ENCODE peak calls at places on chromosomes 1 and 21, in four cellular contexts. N, I, Y and A are unnamed samples.

GRCh38 chr1:231748744-231749143 is 122.2 kb downstream of the DISC1 start:
- DNase-seq in N (peak), I (no peak), Y (no peak), A (peak)

GRCh38 chr1:63454269-63454668 is 68.8 kb downstream of the ITGB3BP start:
- DNase-seq in Y (no peak), I (peak), N (peak), A (peak)

GRCh38 chr1:173453982-173454381 is 23.2 kb upstream of the PRDX6 start:
- DNase-seq in Y (no peak), I (no peak), N (peak), A (no peak)

GRCh38 chr1:218527737-218528136 is 182.6 kb downstream of the TGFB2 start:
- DNase-seq in N (peak), I (no peak), Y (no peak), A (no peak)

GRCh38 chr1:153293480-153293775 is 19.3 kb downstream of the PGLYRP3 start:
- DNase-seq in I (no peak), Y (no peak), N (no peak), A (no peak)

GRCh38 chr1:154870117-154870571 is at the start of gene KCNN3:
- DNase-seq in Y (peak), N (peak), I (peak), A (peak)

GRCh38 chr1:173420330-173420806 is 56.8 kb upstream of the PRDX6 start:
- DNase-seq in N (peak), Y (peak), I (peak), A (peak)

GRCh38 chr1:24929876-24930702 is at the start of gene RUNX3:
- DNase-seq in Y (peak), I (peak), N (peak), A (peak)

GRCh38 chr1:12407050-12407961 is 177.5 kb downstream of the VPS13D start:
- DNase-seq in Y (peak), I (peak), N (peak), A (peak)

GRCh38 chr1:29584816-29585600 is 348.7 kb downstream of the PTPRU start:
- DNase-seq in I (no peak), Y (no peak), N (no peak), A (no peak)

DNA sequence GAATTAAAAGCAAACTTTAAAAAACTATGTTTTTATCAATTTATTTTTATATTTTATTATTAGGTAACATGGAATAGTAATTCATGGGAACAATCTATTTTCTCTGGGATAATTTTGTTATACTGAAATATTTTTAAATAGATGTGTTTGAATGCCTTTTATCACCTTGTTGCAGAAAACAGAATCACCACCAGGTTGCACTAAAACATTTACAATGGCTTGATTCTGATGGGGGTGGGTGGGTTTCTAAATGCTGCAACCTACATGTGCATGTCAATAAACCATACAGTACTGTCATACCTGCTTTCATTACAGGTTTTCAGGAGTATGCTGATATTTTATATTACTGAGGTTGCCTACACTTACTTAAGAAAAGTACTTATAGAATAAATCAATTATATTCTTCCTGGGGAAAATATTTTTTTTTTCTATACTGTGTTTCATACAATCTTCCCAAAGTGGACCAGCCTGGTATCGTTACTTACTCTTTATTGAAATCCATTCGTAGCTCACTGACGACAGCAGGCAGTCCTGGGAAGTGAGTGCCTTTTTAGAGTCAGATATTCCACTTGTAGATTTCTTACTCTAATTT is 132.8 kb downstream of the PTPRC start:
- DNase-seq in I (peak), Y (peak), N (peak), A (peak)
- TF ChIP-seq EZH2phosphoT487 in I (no peak), Y (no peak), N (no peak), A (no peak)

DNA sequence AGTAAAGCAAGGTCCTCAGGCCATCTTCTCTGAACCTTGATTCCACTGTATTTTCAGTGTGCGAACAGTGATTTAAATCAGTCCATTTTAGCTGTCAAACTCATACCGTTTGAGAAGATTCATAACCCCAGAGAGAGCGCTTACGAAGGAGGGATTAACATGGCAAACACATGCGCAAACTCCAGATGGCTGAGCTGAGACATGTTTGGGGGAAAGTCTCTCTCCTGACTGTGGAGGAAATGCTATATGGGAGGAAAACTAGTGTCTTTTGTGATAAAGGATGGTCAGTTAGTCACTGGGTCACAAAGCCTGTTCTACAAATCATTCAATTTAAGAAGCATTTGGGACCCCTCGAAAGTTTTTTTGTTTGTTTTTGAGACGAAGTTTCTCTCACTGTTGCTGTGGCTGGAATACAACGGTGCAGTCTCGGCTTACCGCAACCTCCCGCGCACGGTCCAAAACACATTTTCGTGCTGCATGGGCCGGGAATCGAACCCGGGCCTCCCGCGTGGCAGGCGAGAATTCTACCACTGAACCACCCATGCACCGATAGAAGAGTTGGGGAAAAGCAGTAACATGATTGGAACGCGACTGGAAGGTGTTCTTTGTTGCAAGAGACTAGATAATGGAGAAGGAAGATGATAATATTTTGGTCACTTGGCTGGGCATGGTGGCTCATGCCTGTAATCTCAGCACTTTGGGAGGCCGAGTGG is 58.4 kb upstream of the CXADR start:
- DNase-seq in N (peak), Y (peak), I (peak), A (peak)
- H3K4me2 ChIP-seq in N (peak), Y (peak), I (peak), A (peak)

GRCh38 chr1:48608882-48609281 is 136.9 kb upstream of the SPATA6 start:
- DNase-seq in I (no peak), Y (no peak), N (no peak), A (no peak)
- TF ChIP-seq EZH2phosphoT487 in I (no peak), Y (no peak), N (no peak), A (no peak)

DNA sequence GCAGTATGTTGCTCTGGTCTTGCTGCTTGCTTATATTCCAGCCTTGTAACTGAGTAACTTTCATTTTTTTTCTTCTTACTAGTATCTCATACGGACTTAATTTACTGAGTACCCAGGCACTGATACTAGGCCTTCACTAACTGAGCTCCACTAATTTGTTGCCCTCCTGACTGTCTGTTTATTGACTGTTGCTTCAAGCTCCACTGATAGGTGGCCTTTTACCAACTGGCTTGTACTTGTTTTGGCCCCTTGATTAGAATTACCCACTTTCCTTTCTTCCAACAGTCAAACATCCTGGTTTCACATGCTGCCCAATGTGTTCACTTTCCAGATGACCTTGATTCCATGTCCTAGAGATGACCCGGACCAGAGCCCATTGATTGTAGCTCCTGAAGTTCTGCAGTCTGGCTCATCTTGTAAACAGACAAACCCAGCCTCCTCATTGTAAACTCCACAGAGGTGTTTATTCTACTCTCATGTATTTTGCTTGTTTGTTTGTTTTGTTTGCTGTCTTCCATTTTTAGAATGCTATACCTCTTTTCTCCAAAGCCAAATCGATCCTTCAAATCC is 27.7 kb downstream of the RGS1 start:
- DNase-seq in I (no peak), Y (no peak), N (no peak), A (no peak)
- H3K4me2 ChIP-seq in I (no peak), Y (no peak), N (no peak), A (no peak)

GRCh38 chr1:206676499-206676898 is 8.2 kb upstream of the MAPKAPK2 start:
- DNase-seq in I (no peak), N (no peak), Y (no peak), A (no peak)

GRCh38 chr1:206674236-206674635 is 10.5 kb upstream of the MAPKAPK2 start:
- DNase-seq in I (no peak), Y (no peak), N (no peak), A (no peak)

GRCh38 chr1:206672844-206673758 is 11.6 kb upstream of the MAPKAPK2 start:
- DNase-seq in I (no peak), N (no peak), Y (no peak), A (no peak)

GRCh38 chr1:206672011-206672688 is 12.6 kb upstream of the MAPKAPK2 start:
- DNase-seq in N (no peak), Y (no peak), I (no peak), A (peak)

DNA sequence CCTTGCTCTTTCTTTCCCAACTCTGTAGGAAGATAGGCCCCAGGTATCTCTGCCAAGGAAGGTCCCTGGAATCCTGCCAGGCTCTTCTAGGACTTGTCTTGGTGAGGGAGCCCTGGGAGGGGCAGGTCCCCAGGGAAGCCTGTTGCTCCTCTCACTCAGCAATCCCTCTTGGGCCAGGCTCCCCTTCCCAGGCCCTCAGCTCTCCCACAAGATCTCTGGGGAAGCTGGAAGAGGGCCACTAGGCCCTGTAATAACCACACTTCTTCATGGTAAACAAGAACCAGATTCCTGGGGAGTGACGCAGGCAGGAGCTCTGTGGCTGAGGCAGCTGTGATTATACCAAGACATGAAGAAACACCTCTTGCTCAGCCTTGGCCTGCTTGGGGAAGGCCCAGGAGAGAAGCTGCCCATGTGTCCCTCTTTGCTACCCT is 9.9 kb upstream of the MAPKAPK2 start:
- DNase-seq in Y (no peak), N (peak), I (no peak), A (peak)
- TF ChIP-seq EZH2phosphoT487 in Y (no peak), N (no peak), I (no peak), A (no peak)

DNA sequence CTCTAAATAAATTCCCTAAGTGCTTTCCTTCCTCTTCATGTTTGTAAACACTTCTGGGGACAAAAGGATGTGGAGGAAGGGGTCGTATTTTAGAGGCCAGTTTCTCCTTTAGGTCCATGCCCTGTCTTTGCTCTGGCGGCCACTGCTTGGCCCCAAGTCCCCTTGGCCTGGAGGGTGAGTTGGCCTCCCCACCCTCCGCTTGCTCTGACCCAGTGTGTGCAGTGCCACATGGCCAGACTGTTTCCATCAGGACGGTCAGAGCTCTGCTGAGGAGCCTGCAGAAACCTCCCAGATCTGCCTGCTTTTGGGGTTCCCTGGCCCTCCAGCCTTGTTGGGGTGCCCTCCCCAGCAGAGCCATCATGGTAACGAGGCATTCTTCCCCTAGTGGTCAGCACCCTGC is 127.8 kb downstream of the CAMTA1 start:
- DNase-seq in Y (no peak), I (no peak), N (no peak), A (no peak)
- H3K4me2 ChIP-seq in Y (no peak), I (no peak), N (no peak), A (no peak)

GRCh38 chr1:101943237-101943636 is 53.5 kb downstream of the OLFM3 start:
- DNase-seq in I (no peak), Y (no peak), N (no peak), A (no peak)

DNA sequence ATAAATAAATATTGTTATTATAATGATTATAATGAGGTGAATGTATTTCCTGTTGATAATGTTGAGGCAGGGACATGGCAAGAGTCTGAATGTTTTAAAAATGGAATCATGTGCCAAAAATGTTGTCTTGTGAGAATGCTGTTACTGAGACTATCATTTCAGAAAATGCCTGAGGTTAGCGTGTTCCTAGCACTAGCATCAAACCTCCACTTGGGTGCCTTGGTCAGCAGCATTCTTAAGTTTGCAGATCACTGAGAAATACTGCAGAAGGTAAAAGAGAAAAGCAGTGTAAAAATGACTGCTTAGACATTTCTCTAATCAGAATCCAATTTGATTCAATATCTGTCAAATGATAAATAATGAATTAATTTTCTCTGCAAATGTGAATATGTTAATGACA is 50.8 kb downstream of the OLFM3 start:
- DNase-seq in I (peak), Y (no peak), N (no peak), A (peak)
- TF ChIP-seq EZH2phosphoT487 in I (no peak), Y (no peak), N (no peak), A (no peak)

DNA sequence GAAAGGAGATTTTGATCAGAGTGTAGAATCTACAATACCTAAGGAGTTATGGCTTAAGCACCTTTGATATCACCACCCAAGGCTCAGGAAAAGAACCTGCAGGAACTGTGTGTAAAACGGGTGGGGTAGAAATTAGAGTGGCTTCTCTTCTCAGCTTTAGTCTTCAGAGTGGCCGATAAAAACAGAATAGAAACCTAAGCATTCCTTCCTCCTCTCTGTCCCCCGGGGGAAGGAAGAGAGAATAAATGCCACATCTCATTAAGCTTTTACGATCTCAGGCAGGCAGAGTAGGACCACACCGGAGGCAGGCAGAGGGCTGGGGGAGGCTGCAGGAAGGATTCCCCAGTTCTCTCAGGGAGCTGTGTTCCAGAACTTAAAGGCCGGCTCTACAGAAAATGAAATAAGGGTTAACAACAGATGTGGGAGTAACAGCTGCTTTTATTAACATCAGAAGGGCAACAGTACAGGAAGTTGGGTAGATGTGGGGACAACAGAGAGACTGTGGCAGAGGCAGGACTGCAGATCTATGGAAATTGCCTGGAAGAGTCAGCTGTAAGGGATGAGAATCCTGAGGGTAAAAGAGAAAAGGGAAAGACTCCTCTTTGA is 24.5 kb upstream of the MEF2D start:
- DNase-seq in Y (no peak), N (no peak), I (no peak), A (no peak)
- H3K4me2 ChIP-seq in Y (no peak), N (no peak), I (no peak), A (peak)

DNA sequence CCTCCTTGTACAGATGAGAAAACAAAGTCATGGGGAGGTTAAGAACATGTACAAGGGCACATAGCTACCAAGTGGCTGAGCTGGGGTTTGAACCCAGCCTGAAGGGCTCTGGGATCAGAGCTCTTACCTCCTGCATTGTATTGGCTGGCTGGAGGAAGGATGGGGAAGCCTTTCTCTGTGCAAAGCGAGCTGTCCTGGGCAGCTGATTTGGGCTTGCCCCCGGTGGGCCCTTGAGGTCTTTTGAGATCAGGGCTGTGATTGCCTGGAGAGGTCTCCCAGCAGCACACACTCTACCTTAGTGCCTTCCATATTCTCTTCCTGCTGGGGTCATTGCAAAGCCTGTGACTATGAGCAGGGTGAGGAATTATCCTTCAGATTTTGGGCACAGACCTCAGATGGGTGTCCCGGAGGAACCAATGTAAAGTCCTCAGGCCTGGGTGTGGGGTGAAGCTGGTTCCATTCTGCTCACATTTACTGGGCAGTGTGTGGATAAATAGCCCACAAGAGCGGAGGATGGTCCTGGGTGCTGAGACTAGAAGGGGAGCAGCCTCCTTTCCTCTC is 53.3 kb upstream of the EPS8L3 start:
- DNase-seq in I (no peak), N (no peak), Y (no peak), A (no peak)
- TF ChIP-seq EZH2phosphoT487 in I (no peak), N (no peak), Y (no peak), A (no peak)

GRCh38 chr1:41639332-41639936 is 155.0 kb upstream of the EDN2 start:
- DNase-seq in N (no peak), Y (no peak), I (no peak), A (no peak)
- H3K4me2 ChIP-seq in N (no peak), Y (no peak), I (no peak), A (no peak)